ENCODE peak calls at places on chromosomes 5 and 9, in seven cellular contexts. L is GM23338, X is HepG2, C is SK-N-SH, A is breast epithelium, Y is esophagus muscularis mucosa, Q is H1. I is an unnamed sample.
A peak's percentile ranks its signal among the peaks of the same experiment; 100 is the strongest.

GRCh38 chr5:1280177-1281037 is 14.5 kb downstream of the TERT start:
- DNase-seq in L (no peak), X (no peak), C (no peak), A (no peak), Y (no peak), Q (no peak), I (no peak)

GRCh38 chr9:38622083-38622674 is 1.8 kb upstream of the ANKRD18A start:
- DNase-seq in L (peak; percentile 65), X (peak; percentile 12), C (peak; percentile 64), A (no peak), Y (peak; percentile 17), Q (peak; percentile 73), I (no peak)

GRCh38 chr9:116572095-116572748 is 114.9 kb upstream of the TRIM32 start:
- DNase-seq in L (peak; percentile 88), X (peak; percentile 64), C (peak; percentile 84), A (peak; percentile 81), Y (peak; percentile 96), Q (peak; percentile 91), I (peak; percentile 47)

GRCh38 chr5:60350794-60351193 is 349.2 kb downstream of the DEPDC1B start:
- DNase-seq in L (no peak), X (no peak), C (no peak), A (no peak), Y (no peak), Q (no peak), I (no peak)

GRCh38 chr9:116842658-116843057 is 155.6 kb downstream of the TRIM32 start:
- DNase-seq in L (peak; percentile 86), X (peak; percentile 6), C (no peak), A (no peak), Y (peak; percentile 84), Q (peak; percentile 63), I (no peak)

GRCh38 chr9:70987986-70988385 is 133.4 kb downstream of the TRPM3 start:
- DNase-seq in L (no peak), X (no peak), C (no peak), A (no peak), Y (no peak), Q (no peak), I (no peak)

GRCh38 chr9:91483189-91483691 is 59.6 kb upstream of the NFIL3 start:
- DNase-seq in L (no peak), X (no peak), C (no peak), A (no peak), Y (no peak), Q (no peak), I (no peak)

GRCh38 chr5:76757049-76757448 is 41.1 kb downstream of the F2R start:
- DNase-seq in L (no peak), X (no peak), C (no peak), A (no peak), Y (no peak), Q (no peak), I (no peak)

GRCh38 chr5:161676109-161676508 is 9.4 kb upstream of the GABRA6 start:
- DNase-seq in L (peak; percentile 69), X (peak; percentile 6), C (peak; percentile 2), A (no peak), Y (no peak), Q (no peak), I (no peak)

GRCh38 chr5:87393331-87393730 is 19.4 kb downstream of the CCNH start:
- DNase-seq in L (no peak), X (no peak), C (no peak), A (no peak), Y (no peak), Q (no peak), I (no peak)

GRCh38 chr9:4289411-4290380 is 10.2 kb downstream of the GLIS3 start:
- DNase-seq in L (no peak), X (no peak), C (no peak), A (no peak), Y (no peak), Q (no peak), I (no peak)

GRCh38 chr9:132923346-132923902 is 21.0 kb downstream of the TSC1 start:
- DNase-seq in L (no peak), X (no peak), C (no peak), A (no peak), Y (no peak), Q (no peak), I (no peak)

GRCh38 chr9:76452839-76453238 is 6.1 kb upstream of the GCNT1 start:
- DNase-seq in L (peak; percentile 36), X (no peak), C (no peak), A (no peak), Y (no peak), Q (no peak), I (no peak)

GRCh38 chr5:149432861-149433462 is 53.9 kb upstream of the IL17B start:
- DNase-seq in L (no peak), X (no peak), C (no peak), A (no peak), Y (no peak), Q (no peak), I (no peak)

GRCh38 chr5:149432377-149432776 is 53.3 kb upstream of the IL17B start:
- DNase-seq in L (no peak), X (no peak), C (no peak), A (no peak), Y (no peak), Q (no peak), I (no peak)

GRCh38 chr5:149427374-149427773 is 48.3 kb upstream of the IL17B start:
- DNase-seq in L (no peak), X (no peak), C (no peak), A (no peak), Y (no peak), Q (no peak), I (no peak)

GRCh38 chr5:149428032-149428431 is 48.9 kb upstream of the IL17B start:
- DNase-seq in L (no peak), X (no peak), C (no peak), A (no peak), Y (no peak), Q (no peak), I (no peak)

GRCh38 chr5:149429839-149430721 is 51.0 kb upstream of the IL17B start:
- DNase-seq in L (peak; percentile 67), X (peak; percentile 84), C (no peak), A (no peak), Y (no peak), Q (peak; percentile 74), I (no peak)
- TF ChIP-seq POLR2AphosphoS5 in L (no peak), X (peak; percentile 68), C (no peak), A (no peak), Y (no peak), Q (no peak), I (no peak)

GRCh38 chr5:55232985-55233928 is at the start of gene CCNO:
- DNase-seq in L (peak; percentile 93), X (peak; percentile 18), C (peak; percentile 81), A (no peak), Y (peak; percentile 91), Q (peak; percentile 87), I (peak; percentile 64)
- TF ChIP-seq POLR2AphosphoS5 in L (no peak), X (no peak), C (no peak), A (no peak), Y (no peak), Q (no peak), I (no peak)

GRCh38 chr5:151663617-151664322 is 22.9 kb downstream of the SPARC start:
- DNase-seq in L (no peak), X (no peak), C (no peak), A (no peak), Y (no peak), Q (no peak), I (no peak)
- TF ChIP-seq POLR2AphosphoS5 in L (no peak), X (no peak), C (no peak), A (peak; percentile 24), Y (peak; percentile 43), Q (no peak), I (no peak)

GRCh38 chr9:96006961-96007360 is 131.5 kb downstream of the ERCC6L2 start:
- DNase-seq in L (no peak), X (no peak), C (no peak), A (no peak), Y (no peak), Q (no peak), I (no peak)
- TF ChIP-seq POLR2AphosphoS5 in L (no peak), X (no peak), C (no peak), A (no peak), Y (no peak), Q (no peak), I (no peak)

GRCh38 chr9:126363250-126363649 is 36.6 kb downstream of the MVB12B start:
- DNase-seq in L (no peak), X (no peak), C (no peak), A (no peak), Y (no peak), Q (no peak), I (no peak)
- TF ChIP-seq POLR2AphosphoS5 in L (no peak), X (no peak), C (no peak), A (no peak), Y (no peak), Q (no peak), I (no peak)

GRCh38 chr9:134055981-134056461 is 11.8 kb downstream of the BRD3 start:
- DNase-seq in L (no peak), X (no peak), C (peak; percentile 61), A (peak; percentile 77), Y (no peak), Q (no peak), I (no peak)
- TF ChIP-seq POLR2AphosphoS5 in L (no peak), X (no peak), C (no peak), A (no peak), Y (peak; percentile 59), Q (no peak), I (no peak)

GRCh38 chr5:151047814-151048425 is 27.5 kb downstream of the GPX3 start:
- DNase-seq in L (peak; percentile 76), X (peak; percentile 30), C (peak; percentile 67), A (no peak), Y (no peak), Q (peak; percentile 55), I (peak; percentile 53)
- TF ChIP-seq POLR2AphosphoS5 in L (no peak), X (no peak), C (no peak), A (no peak), Y (no peak), Q (no peak), I (no peak)

I was measured in GM12891.